ENCODE peak calls at places on chromosome 21, in eight cellular contexts. E, Y, Z, G, H, A, S and K are unnamed samples.

GRCh38 chr21:44477131-44477530 is 21.8 kb downstream of the LRRC3 start:
- DNase-seq in S (no peak), G (no peak), Z (no peak), Y (no peak), E (no peak), H (no peak), A (no peak), K (no peak)

GRCh38 chr21:44815852-44816628 is 1.8 kb downstream of the SUMO3 start:
- DNase-seq in A (no peak), S (no peak), Z (no peak), E (peak; percentile 31), G (no peak), H (no peak), Y (no peak), K (no peak)

GRCh38 chr21:15222711-15223110 is 157.9 kb upstream of the NRIP1 start:
- DNase-seq in Y (no peak), A (no peak), E (no peak), Z (no peak), G (no peak), S (no peak), H (no peak), K (peak; percentile 74)

GRCh38 chr21:44702111-44702972 is 5.4 kb downstream of the KRTAP10-12 start:
- DNase-seq in G (peak; percentile 67), Y (no peak), Z (no peak), A (peak; percentile 50), H (no peak), E (no peak), S (no peak), K (no peak)

GRCh38 chr21:14235101-14235500 is 19.1 kb downstream of the RBM11 start:
- DNase-seq in S (no peak), Z (no peak), Y (no peak), H (no peak), A (no peak), E (no peak), G (no peak), K (no peak)

GRCh38 chr21:14949603-14950002 is 115.2 kb downstream of the NRIP1 start:
- DNase-seq in G (no peak), S (no peak), H (no peak), Y (no peak), Z (no peak), A (no peak), E (no peak), K (no peak)

GRCh38 chr21:46325073-46325912 is 1.3 kb downstream of the PCNT start:
- DNase-seq in G (peak; percentile 89), S (peak; percentile 42), E (peak; percentile 79), H (peak; percentile 74), A (peak; percentile 82), Y (peak; percentile 57), Z (peak; percentile 54), K (peak; percentile 52)

GRCh38 chr21:26388731-26389231 is 184.3 kb downstream of the CYYR1 start:
- DNase-seq in G (no peak), Y (no peak), A (no peak), H (peak; percentile 51), E (no peak), Z (peak; percentile 57), S (no peak), K (peak; percentile 90)

GRCh38 chr21:23890652-23891051 is 1716.6 kb downstream of the MRPL39 start:
- DNase-seq in E (no peak), Z (peak; percentile 16), Y (no peak), G (no peak), A (no peak), H (no peak), S (no peak), K (no peak)

GRCh38 chr21:43373387-43374227 is 53.3 kb downstream of the SIK1 start:
- DNase-seq in H (no peak), G (peak; percentile 63), S (no peak), E (no peak), Y (no peak), Z (peak; percentile 23), A (peak; percentile 42), K (no peak)

GRCh38 chr21:14259669-14260458 is 43.9 kb downstream of the RBM11 start:
- DNase-seq in Y (no peak), E (peak; percentile 73), Z (peak; percentile 28), A (no peak), H (peak; percentile 78), S (no peak), G (no peak), K (peak; percentile 65)

GRCh38 chr21:45545691-45546531 is 3.7 kb upstream of the SLC19A1 start:
- DNase-seq in Y (no peak), E (no peak), G (peak; percentile 69), A (peak; percentile 62), S (peak; percentile 7), Z (no peak), H (no peak), K (no peak)

GRCh38 chr21:46048926-46049889 is 48.7 kb upstream of the COL6A2 start:
- DNase-seq in H (peak; percentile 77), A (no peak), G (peak; percentile 61), S (peak; percentile 90), E (peak; percentile 80), Z (peak; percentile 100), Y (peak; percentile 72), K (peak; percentile 100)

GRCh38 chr21:17660862-17661261 is 48.2 kb upstream of the BTG3 start:
- DNase-seq in A (peak; percentile 39), G (no peak), Z (no peak), S (no peak), H (no peak), E (no peak), Y (no peak), K (no peak)

GRCh38 chr21:45362077-45362747 is 42.8 kb upstream of the COL18A1 start:
- DNase-seq in E (no peak), S (no peak), Z (no peak), H (no peak), A (peak; percentile 31), Y (no peak), G (peak; percentile 51), K (no peak)

GRCh38 chr21:44653656-44654575 is 543 bp downstream of the KRTAP12-4 start:
- DNase-seq in H (no peak), Y (no peak), Z (no peak), G (peak; percentile 54), A (no peak), E (no peak), S (no peak), K (no peak)

GRCh38 chr21:15243356-15243755 is 178.6 kb upstream of the NRIP1 start:
- DNase-seq in G (no peak), E (no peak), A (no peak), H (no peak), Y (no peak), Z (no peak), S (no peak), K (no peak)

GRCh38 chr21:45589686-45590245 is 47.5 kb upstream of the SLC19A1 start:
- DNase-seq in H (no peak), Y (no peak), Z (no peak), E (no peak), A (no peak), S (no peak), G (no peak), K (no peak)

GRCh38 chr21:22575165-22575584 is 1577.0 kb downstream of the NCAM2 start:
- DNase-seq in Y (no peak), E (peak; percentile 41), G (no peak), H (peak; percentile 84), A (no peak), S (no peak), Z (no peak), K (no peak)
- TF ChIP-seq CTCF in Y (no peak), E (peak; percentile 52), G (peak; percentile 15), H (peak; percentile 79), A (no peak), S (peak; percentile 49), Z (no peak), K (no peak)

GRCh38 chr21:33327792-33328433 is 3.1 kb downstream of the IFNAR1 start:
- DNase-seq in S (no peak), E (no peak), Y (no peak), Z (no peak), G (no peak), A (no peak), H (no peak), K (no peak)
- H3K4me3 ChIP-seq in S (no peak overlapping the region), E (no peak overlapping the region), Y (no peak overlapping the region), Z (no peak overlapping the region), G (no peak overlapping the region), A (no peak overlapping the region), H (no peak overlapping the region), K (no peak overlapping the region)

DNA sequence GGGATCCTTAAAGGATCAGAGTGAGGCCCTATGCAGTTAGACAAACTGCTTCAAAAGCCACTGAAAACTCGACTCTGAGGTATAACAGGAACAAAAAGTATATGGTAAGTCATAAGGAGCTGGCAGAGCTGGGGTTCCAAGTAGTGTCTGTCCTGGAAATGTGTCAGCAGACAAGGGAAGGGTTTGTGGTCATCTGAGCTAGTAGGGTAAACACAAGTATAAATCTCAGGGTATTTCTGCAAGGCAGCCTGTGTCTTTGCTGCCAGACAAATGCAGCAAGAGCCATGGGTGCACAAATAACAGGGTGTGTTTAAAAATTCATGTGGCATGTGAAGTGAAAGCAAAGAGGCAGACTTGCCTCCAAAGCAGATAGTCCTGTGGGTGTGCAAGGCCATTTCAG is 759.0 kb upstream of the ADAMTS5 start:
- DNase-seq in A (no peak), Z (peak; percentile 1), H (no peak), S (no peak), G (no peak), E (no peak), Y (no peak), K (peak; percentile 9)
- TF ChIP-seq CTCF in A (no peak), Z (no peak), H (no peak), S (no peak), G (no peak), E (no peak), Y (no peak), K (no peak)

GRCh38 chr21:39313042-39313456 is 383 bp downstream of the BRWD1 start:
- DNase-seq in E (no peak), Y (peak; percentile 44), Z (peak; percentile 11), A (peak; percentile 89), H (peak; percentile 23), S (no peak), G (peak; percentile 87), K (no peak)

GRCh38 chr21:39315603-39316002 is 2.2 kb upstream of the BRWD1 start:
- DNase-seq in S (no peak), A (no peak), H (no peak), Z (no peak), E (no peak), G (no peak), Y (no peak), K (no peak)

GRCh38 chr21:39314155-39315027 is 959 bp upstream of the BRWD1 start:
- DNase-seq in S (peak; percentile 45), A (no peak), Y (peak; percentile 50), H (peak; percentile 58), Z (peak; percentile 78), E (peak; percentile 73), G (no peak), K (peak; percentile 76)

GRCh38 chr21:39312112-39313041 is 1.1 kb downstream of the BRWD1 start:
- DNase-seq in S (peak; percentile 94), G (peak; percentile 95), Z (peak; percentile 84), Y (peak; percentile 95), H (peak; percentile 91), A (peak; percentile 96), E (peak; percentile 95), K (peak; percentile 90)

DNA sequence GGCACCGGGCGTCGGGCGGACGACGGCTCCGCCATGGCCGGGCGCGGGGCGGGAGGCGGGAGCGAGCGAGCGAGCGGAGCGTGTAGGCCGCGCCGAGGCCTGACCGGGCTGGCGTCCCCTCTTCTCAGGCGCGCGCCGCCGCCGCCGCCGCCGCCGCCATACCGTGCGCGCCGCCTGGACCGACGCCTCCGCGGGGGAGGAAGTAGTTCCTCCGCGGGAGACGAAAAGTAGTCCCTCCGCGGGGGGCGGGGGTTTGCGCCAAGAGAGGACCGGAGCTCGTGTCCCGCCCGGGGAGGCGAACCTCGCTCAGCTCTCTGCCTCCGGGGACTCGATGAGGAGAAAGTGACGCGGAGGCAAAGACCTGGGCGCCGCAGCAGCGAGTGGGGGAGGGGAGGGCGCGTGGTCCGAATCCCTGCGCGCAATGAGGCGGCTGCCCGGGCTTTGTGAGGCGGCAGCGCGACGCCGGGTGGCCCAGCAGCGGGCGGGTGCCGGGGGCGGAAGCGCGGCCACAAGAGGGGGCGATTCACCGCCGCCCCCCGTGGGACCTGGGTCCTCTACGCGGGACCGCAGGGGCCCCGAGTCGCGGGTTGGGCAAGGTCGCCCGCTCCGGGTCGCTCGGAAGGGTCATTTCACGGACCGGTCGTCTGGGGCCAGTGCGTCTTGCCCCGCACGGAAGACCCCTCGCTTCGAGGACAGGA is at the start of gene BRWD1:
- DNase-seq in E (peak; percentile 93), Z (peak; percentile 88), S (peak; percentile 87), A (peak; percentile 92), G (peak; percentile 93), Y (peak; percentile 80), H (peak; percentile 91), K (peak; percentile 90)
- H3K4me3 ChIP-seq in E (peak within 1 kb of the TSS; percentile 99), Z (peak within 1 kb of the TSS; percentile 75), S (peak within 1 kb of the TSS; percentile 91), A (peak within 1 kb of the TSS; percentile 90), G (peak within 1 kb of the TSS; percentile 92), Y (peak within 1 kb of the TSS; percentile 98), H (peak within 1 kb of the TSS; percentile 70), K (peak within 1 kb of the TSS; percentile 75)